ENCODE peak calls at places on chromosomes 5 and 9, in five cellular contexts. One of them, this sample, is unnamed.
A peak's percentile ranks its signal among the peaks of the same experiment; 100 is the strongest.

GRCh38 chr9:112271466-112272098 is 61.8 kb downstream of the PTBP3 start:
- DNase-seq in A549: peak; percentile 46
- DNase-seq in GM12878: no peak
- DNase-seq in HepG2: peak; percentile 39
- DNase-seq in K562: no peak
- DNase-seq in this sample: no peak

GRCh38 chr9:134164879-134165278 is 515 bp upstream of the RNU6ATAC start:
- DNase-seq in A549: no peak
- DNase-seq in GM12878: no peak
- DNase-seq in HepG2: no peak
- DNase-seq in K562: no peak
- DNase-seq in this sample: no peak

GRCh38 chr5:9544502-9545300 is 1.2 kb downstream of the SEMA5A start:
- DNase-seq in A549: peak; percentile 59
- DNase-seq in GM12878: no peak
- DNase-seq in HepG2: peak; percentile 35
- DNase-seq in K562: peak; percentile 70
- DNase-seq in this sample: peak; percentile 93

GRCh38 chr5:8875722-8876121 is 670.2 kb downstream of the SEMA5A start:
- DNase-seq in A549: no peak
- DNase-seq in GM12878: no peak
- DNase-seq in HepG2: no peak
- DNase-seq in K562: no peak
- DNase-seq in this sample: no peak

GRCh38 chr5:33981408-33982171 is 2.9 kb downstream of the SLC45A2 start:
- DNase-seq in A549: no peak
- DNase-seq in GM12878: no peak
- DNase-seq in HepG2: no peak
- DNase-seq in K562: no peak
- DNase-seq in this sample: peak; percentile 32

GRCh38 chr5:176609724-176610429 is at the start of gene GPRIN1:
- DNase-seq in A549: peak; percentile 50
- DNase-seq in GM12878: no peak
- DNase-seq in HepG2: peak; percentile 24
- DNase-seq in K562: peak; percentile 94
- DNase-seq in this sample: peak; percentile 79

GRCh38 chr5:415928-416635 is 26.9 kb upstream of the EXOC3 start:
- DNase-seq in A549: no peak
- DNase-seq in GM12878: no peak
- DNase-seq in HepG2: peak; percentile 38
- DNase-seq in K562: no peak
- DNase-seq in this sample: no peak

GRCh38 chr5:144048254-144048856 is 122.1 kb downstream of the YIPF5 start:
- DNase-seq in A549: no peak
- DNase-seq in GM12878: no peak
- DNase-seq in HepG2: no peak
- DNase-seq in K562: no peak
- DNase-seq in this sample: no peak

GRCh38 chr5:180090098-180090768 is 18.7 kb upstream of the RNF130 start:
- DNase-seq in A549: peak; percentile 79
- DNase-seq in GM12878: no peak
- DNase-seq in HepG2: peak; percentile 36
- DNase-seq in K562: peak; percentile 84
- DNase-seq in this sample: peak; percentile 96

GRCh38 chr9:83714316-83714715 is 6.6 kb upstream of the UBQLN1 start:
- DNase-seq in A549: no peak
- DNase-seq in GM12878: no peak
- DNase-seq in HepG2: no peak
- DNase-seq in K562: peak; percentile 12
- DNase-seq in this sample: no peak

GRCh38 chr9:123375725-123376132 is 19.7 kb downstream of the CRB2 start:
- DNase-seq in A549: no peak
- DNase-seq in GM12878: no peak
- DNase-seq in HepG2: peak; percentile 37
- DNase-seq in K562: peak; percentile 83
- DNase-seq in this sample: no peak

GRCh38 chr5:131523500-131524185 is 111.4 kb downstream of the RAPGEF6 start:
- DNase-seq in A549: no peak
- DNase-seq in GM12878: no peak
- DNase-seq in HepG2: no peak
- DNase-seq in K562: no peak
- DNase-seq in this sample: no peak

GRCh38 chr5:177256296-177256695 is 47.2 kb downstream of the RAB24 start:
- DNase-seq in A549: peak; percentile 13
- DNase-seq in GM12878: no peak
- DNase-seq in HepG2: no peak
- DNase-seq in K562: no peak
- DNase-seq in this sample: no peak

GRCh38 chr5:139126711-139127111 is 71.5 kb downstream of the SIL1 start:
- DNase-seq in A549: no peak
- DNase-seq in GM12878: no peak
- DNase-seq in HepG2: no peak
- DNase-seq in K562: no peak
- DNase-seq in this sample: no peak

GRCh38 chr9:4196886-4197285 is 103.0 kb downstream of the GLIS3 start:
- DNase-seq in A549: peak; percentile 70
- DNase-seq in GM12878: no peak
- DNase-seq in HepG2: no peak
- DNase-seq in K562: no peak
- DNase-seq in this sample: no peak

GRCh38 chr5:89878140-89878570 is 531.4 kb downstream of the CETN3 start:
- DNase-seq in A549: peak; percentile 5
- DNase-seq in GM12878: no peak
- DNase-seq in HepG2: peak; percentile 6
- DNase-seq in K562: no peak
- DNase-seq in this sample: peak; percentile 4

GRCh38 chr9:72041775-72042194 is 18.6 kb downstream of the C9orf57 start:
- DNase-seq in A549: no peak
- DNase-seq in GM12878: peak; percentile 1
- DNase-seq in HepG2: no peak
- DNase-seq in K562: no peak
- DNase-seq in this sample: no peak

GRCh38 chr9:76620586-76620985 is 143.7 kb upstream of the PCA3 start:
- DNase-seq in A549: no peak
- DNase-seq in GM12878: no peak
- DNase-seq in HepG2: no peak
- DNase-seq in K562: no peak
- DNase-seq in this sample: no peak

GRCh38 chr5:3024976-3025375 is 273.5 kb upstream of the IRX2 start:
- DNase-seq in A549: no peak
- DNase-seq in GM12878: no peak
- DNase-seq in HepG2: no peak
- DNase-seq in K562: no peak
- DNase-seq in this sample: no peak

GRCh38 chr5:3023678-3024077 is 272.2 kb upstream of the IRX2 start:
- DNase-seq in A549: no peak
- DNase-seq in GM12878: no peak
- DNase-seq in HepG2: no peak
- DNase-seq in K562: no peak
- DNase-seq in this sample: no peak

GRCh38 chr5:3024541-3024940 is 273.1 kb upstream of the IRX2 start:
- DNase-seq in A549: no peak
- DNase-seq in GM12878: no peak
- DNase-seq in HepG2: no peak
- DNase-seq in K562: no peak
- DNase-seq in this sample: no peak

GRCh38 chr5:3025392-3025791 is 273.9 kb upstream of the IRX2 start:
- DNase-seq in A549: no peak
- DNase-seq in GM12878: no peak
- DNase-seq in HepG2: no peak
- DNase-seq in K562: no peak
- DNase-seq in this sample: no peak

DNA sequence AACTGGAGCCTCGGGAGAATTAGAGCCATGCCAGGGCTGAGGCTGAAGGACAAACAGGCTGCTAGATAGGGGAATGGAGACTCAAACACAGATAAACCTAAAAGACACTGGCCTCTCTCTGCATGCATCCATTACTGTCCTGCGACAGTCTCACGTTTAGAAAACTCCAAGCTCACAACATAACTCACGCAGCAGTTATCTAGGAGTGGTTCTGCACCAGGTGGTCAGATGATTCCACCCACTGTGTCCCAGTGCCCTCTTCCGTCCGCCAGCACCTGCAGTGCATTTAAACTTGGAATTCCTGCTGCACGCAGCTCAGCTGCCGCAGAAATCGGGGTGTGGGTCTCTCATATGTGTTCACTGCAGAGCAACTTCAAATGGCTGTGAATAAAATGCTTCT is 272.6 kb upstream of the IRX2 start:
- DNase-seq in A549: no peak
- DNase-seq in GM12878: no peak
- DNase-seq in HepG2: no peak
- DNase-seq in K562: no peak
- DNase-seq in this sample: no peak
- H3K4me3 ChIP-seq in A549: no peak overlapping the region
- H3K4me3 ChIP-seq in GM12878: no peak overlapping the region
- H3K4me3 ChIP-seq in HepG2: no peak overlapping the region
- H3K4me3 ChIP-seq in K562: no peak overlapping the region
- H3K4me3 ChIP-seq in this sample: no peak overlapping the region

GRCh38 chr5:149702953-149703646 is 27.0 kb upstream of the PPARGC1B start:
- DNase-seq in A549: no peak
- DNase-seq in GM12878: no peak
- DNase-seq in HepG2: no peak
- DNase-seq in K562: peak; percentile 69
- DNase-seq in this sample: no peak
- TF ChIP-seq JUNB in A549: no peak
- TF ChIP-seq JUNB in GM12878: no peak
- TF ChIP-seq JUNB in HepG2: no peak
- TF ChIP-seq JUNB in K562: no peak
- TF ChIP-seq JUNB in this sample: no peak

DNA sequence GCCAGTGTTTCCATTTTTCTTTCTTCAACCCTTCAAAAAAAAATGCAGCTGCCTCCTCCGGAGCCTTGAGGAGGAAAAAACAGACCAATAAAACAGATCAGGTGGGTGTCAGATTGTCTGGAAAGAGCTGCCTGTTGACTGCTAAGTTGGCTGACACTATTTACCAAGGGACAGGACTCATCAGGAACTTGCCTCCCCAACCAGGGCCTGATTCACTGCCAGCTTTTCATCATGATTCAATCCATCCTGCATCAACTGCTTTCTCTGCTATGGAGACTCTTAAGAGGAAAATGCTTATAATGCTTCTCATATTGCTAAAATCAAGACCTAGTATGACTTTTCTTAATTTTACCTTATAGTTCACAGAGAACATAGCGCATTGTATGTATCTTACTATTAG is 21.3 kb downstream of the HTR4 start:
- DNase-seq in A549: no peak
- DNase-seq in GM12878: no peak
- DNase-seq in HepG2: no peak
- DNase-seq in K562: no peak
- DNase-seq in this sample: no peak
- TF ChIP-seq REST in A549: no peak
- TF ChIP-seq REST in GM12878: no peak
- TF ChIP-seq REST in HepG2: no peak
- TF ChIP-seq REST in K562: no peak
- TF ChIP-seq REST in this sample: no peak

GRCh38 chr5:78361226-78361993 is 993 bp downstream of the SCAMP1 start:
- DNase-seq in A549: peak; percentile 68
- DNase-seq in GM12878: no peak
- DNase-seq in HepG2: peak; percentile 51
- DNase-seq in K562: peak; percentile 25
- DNase-seq in this sample: peak; percentile 69

GRCh38 chr5:78364005-78364404 is 3.6 kb downstream of the SCAMP1 start:
- DNase-seq in A549: peak; percentile 24
- DNase-seq in GM12878: no peak
- DNase-seq in HepG2: no peak
- DNase-seq in K562: no peak
- DNase-seq in this sample: no peak

GRCh38 chr5:78359831-78360673 is at the start of gene SCAMP1:
- DNase-seq in A549: peak; percentile 91
- DNase-seq in GM12878: peak; percentile 83
- DNase-seq in HepG2: peak; percentile 77
- DNase-seq in K562: peak; percentile 92
- DNase-seq in this sample: peak; percentile 97

GRCh38 chr5:78360674-78361225 is 333 bp downstream of the SCAMP1 start:
- DNase-seq in A549: no peak
- DNase-seq in GM12878: no peak
- DNase-seq in HepG2: no peak
- DNase-seq in K562: peak; percentile 67
- DNase-seq in this sample: no peak

DNA sequence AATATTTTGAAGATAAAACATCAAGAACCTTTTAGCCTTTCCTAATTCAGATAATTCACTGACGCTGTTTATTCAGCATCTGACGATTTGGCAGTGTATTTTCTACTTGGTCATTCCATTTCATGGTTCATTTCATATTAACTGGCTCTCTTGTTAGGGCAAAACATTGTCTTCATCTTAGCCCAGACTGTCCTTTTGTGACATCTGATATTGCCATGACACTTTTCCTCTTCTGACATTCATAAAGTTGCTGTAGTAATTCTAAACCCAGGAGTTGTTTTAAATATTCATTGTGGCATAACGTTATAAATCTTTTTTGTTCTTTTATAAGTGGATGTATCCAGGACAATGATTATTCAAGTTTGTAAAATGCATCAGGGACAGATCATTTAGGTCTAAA is 1.8 kb downstream of the SCAMP1 start:
- DNase-seq in A549: no peak
- DNase-seq in GM12878: no peak
- DNase-seq in HepG2: no peak
- DNase-seq in K562: no peak
- DNase-seq in this sample: no peak
- H3K4me3 ChIP-seq in A549: no peak overlapping the region
- H3K4me3 ChIP-seq in GM12878: peak overlapping the region; percentile 94
- H3K4me3 ChIP-seq in HepG2: no peak overlapping the region
- H3K4me3 ChIP-seq in K562: peak overlapping the region; percentile 86
- H3K4me3 ChIP-seq in this sample: peak overlapping the region; percentile 99

DNA sequence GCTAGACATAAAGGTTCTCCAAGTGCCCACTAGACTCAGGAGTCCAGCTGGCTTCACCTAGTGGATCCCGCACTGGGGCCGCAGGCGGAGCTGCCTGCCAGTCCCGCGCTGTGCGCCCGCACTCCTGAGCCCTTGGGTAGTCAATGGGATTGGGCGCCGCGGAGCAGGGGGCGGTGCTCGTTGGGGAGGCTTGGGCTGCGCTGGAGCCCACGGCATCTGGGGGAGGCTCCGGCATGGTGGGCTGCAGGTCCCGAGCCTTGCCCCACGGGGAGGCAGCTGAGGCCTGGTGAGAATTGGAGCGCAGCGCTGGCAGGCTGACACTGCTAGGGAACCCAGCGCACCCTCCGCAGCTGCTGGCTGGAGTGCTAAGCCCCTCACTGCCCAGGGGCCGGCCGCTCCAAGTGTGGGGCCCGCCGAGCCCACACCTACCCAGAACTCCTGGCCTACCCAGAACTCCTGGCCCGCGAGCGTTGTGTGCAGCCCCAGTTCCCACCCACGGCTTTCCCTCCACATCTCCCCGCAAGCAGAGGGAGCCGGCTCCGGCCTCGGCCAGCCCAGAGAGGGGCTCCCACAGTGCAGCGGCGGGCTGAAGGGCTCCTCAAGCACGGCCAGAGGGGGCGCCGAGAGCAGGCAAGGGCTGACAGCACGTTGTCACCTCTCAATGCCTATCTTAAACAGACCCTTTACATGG is 260.7 kb upstream of the DMRT1 start:
- DNase-seq in A549: no peak
- DNase-seq in GM12878: no peak
- DNase-seq in HepG2: no peak
- DNase-seq in K562: no peak
- DNase-seq in this sample: no peak
- TF ChIP-seq JUNB in A549: no peak
- TF ChIP-seq JUNB in GM12878: no peak
- TF ChIP-seq JUNB in HepG2: no peak
- TF ChIP-seq JUNB in K562: no peak
- TF ChIP-seq JUNB in this sample: no peak

GRCh38 chr5:6201626-6202025 is 176.7 kb downstream of the MED10 start:
- DNase-seq in A549: no peak
- DNase-seq in GM12878: no peak
- DNase-seq in HepG2: no peak
- DNase-seq in K562: no peak
- DNase-seq in this sample: no peak
- TF ChIP-seq REST in A549: no peak
- TF ChIP-seq REST in GM12878: no peak
- TF ChIP-seq REST in HepG2: no peak
- TF ChIP-seq REST in K562: no peak
- TF ChIP-seq REST in this sample: no peak

This sample was measured in GM23338.